ENCODE peak calls at places on chromosomes 12 and 14, in six cellular contexts. V is neural progenitor cell, R is H7, D is upper lobe of left lung, K is RWPE2, H is HCT116. P is an unnamed sample.

GRCh38 chr12:53660064-53660463 is 15.8 kb downstream of the ATP5MC2 start:
- DNase-seq in V (no peak), R (no peak), D (no peak), K (no peak), H (no peak), P (peak)

GRCh38 chr12:75908961-75909699 is 122.4 kb downstream of the PHLDA1 start:
- DNase-seq in V (no peak), R (no peak), D (peak), K (no peak), H (no peak), P (peak)

GRCh38 chr14:68507544-68508081 is 285.3 kb downstream of the ZFP36L1 start:
- DNase-seq in V (no peak), R (no peak), D (peak), K (no peak), H (no peak), P (no peak)

GRCh38 chr12:30019386-30020140 is 235.8 kb upstream of the TMTC1 start:
- DNase-seq in V (no peak), R (no peak), D (no peak), K (no peak), H (no peak), P (no peak)

GRCh38 chr14:61841145-61841544 is 78.9 kb downstream of the SNAPC1 start:
- DNase-seq in V (no peak), R (no peak), D (no peak), K (no peak), H (no peak), P (no peak)

GRCh38 chr14:93914278-93914677 is 12.9 kb upstream of the FAM181A start:
- DNase-seq in V (no peak), R (no peak), D (no peak), K (peak), H (no peak), P (no peak)

GRCh38 chr14:55301722-55302121 is 30.5 kb downstream of the FBXO34 start:
- DNase-seq in V (no peak), R (no peak), D (no peak), K (no peak), H (no peak), P (peak)

GRCh38 chr14:44589180-44589579 is 82.1 kb upstream of the FSCB start:
- DNase-seq in V (no peak), R (no peak), D (no peak), K (no peak), H (no peak), P (peak)

GRCh38 chr12:2169964-2170363 is 117.2 kb downstream of the CACNA1C start:
- DNase-seq in V (no peak), R (no peak), D (no peak), K (no peak), H (no peak), P (peak)

GRCh38 chr14:71995741-71996140 is 63.5 kb downstream of the RGS6 start:
- DNase-seq in V (no peak), R (no peak), D (no peak), K (no peak), H (no peak), P (no peak)

GRCh38 chr14:71996615-71997014 is 64.4 kb downstream of the RGS6 start:
- DNase-seq in V (no peak), R (no peak), D (no peak), K (no peak), H (no peak), P (no peak)

GRCh38 chr14:72000907-72001306 is 68.7 kb downstream of the RGS6 start:
- DNase-seq in V (no peak), R (no peak), D (no peak), K (no peak), H (no peak), P (no peak)
- H3K4me3 ChIP-seq in V (no peak), R (no peak), D (no peak), K (no peak), H (no peak), P (no peak)

GRCh38 chr14:24331731-24332093 is 3.2 kb downstream of the ADCY4 start:
- DNase-seq in V (no peak), R (peak), D (no peak), K (no peak), H (no peak), P (no peak)
- H3K4me3 ChIP-seq in V (no peak), R (peak), D (no peak), K (no peak), H (no peak), P (no peak)

GRCh38 chr12:6765634-6766581 is at the start of gene PTMS:
- DNase-seq in V (peak), R (peak), D (peak), K (peak), H (peak), P (peak)

GRCh38 chr12:6763380-6763779 is 2.8 kb upstream of the PTMS start:
- DNase-seq in V (no peak), R (no peak), D (no peak), K (no peak), H (no peak), P (no peak)

GRCh38 chr12:6764011-6764828 is 1.9 kb upstream of the PTMS start:
- DNase-seq in V (peak), R (peak), D (peak), K (peak), H (peak), P (peak)

GRCh38 chr12:6766651-6767300 is 613 bp downstream of the PTMS start:
- DNase-seq in V (peak), R (peak), D (peak), K (no peak), H (no peak), P (peak)

DNA sequence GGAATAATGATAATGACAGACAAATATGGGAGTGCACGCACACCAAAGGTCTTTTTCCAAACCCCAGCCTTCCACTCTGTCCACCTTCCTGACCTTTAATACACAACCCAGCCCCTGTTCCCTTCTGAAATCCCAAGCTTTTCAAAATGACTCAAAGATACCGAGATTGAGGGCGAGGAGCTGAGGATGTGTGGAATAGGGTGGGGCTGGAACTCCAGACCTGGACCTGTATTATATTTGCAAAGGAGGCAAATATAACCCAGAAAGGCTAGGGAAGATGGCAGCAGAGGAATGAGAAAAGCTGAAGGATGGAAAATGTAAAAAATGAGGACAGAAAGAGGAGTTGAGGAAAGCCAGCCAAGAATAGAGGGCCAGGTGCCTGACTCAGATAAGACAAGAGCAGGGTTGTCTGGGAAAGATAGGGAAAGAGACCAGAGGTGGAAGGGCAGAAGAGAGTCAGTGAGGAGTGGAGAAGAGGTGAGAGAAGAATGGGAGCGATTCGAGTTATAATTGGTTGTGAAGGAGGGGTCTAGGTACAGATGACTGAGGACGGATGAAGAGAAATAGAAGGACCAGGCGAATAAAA is 1.0 kb upstream of the PTMS start:
- DNase-seq in V (peak), R (no peak), D (no peak), K (no peak), H (no peak), P (no peak)
- H3K4me3 ChIP-seq in V (peak), R (peak), D (peak), K (peak), H (peak), P (peak)

GRCh38 chr12:50322196-50322595 is 38.9 kb upstream of the LIMA1 start:
- DNase-seq in V (no peak), R (no peak), D (no peak), K (no peak), H (no peak), P (no peak)

GRCh38 chr12:50325890-50326391 is 42.6 kb upstream of the LIMA1 start:
- DNase-seq in V (no peak), R (no peak), D (peak), K (no peak), H (no peak), P (peak)

DNA sequence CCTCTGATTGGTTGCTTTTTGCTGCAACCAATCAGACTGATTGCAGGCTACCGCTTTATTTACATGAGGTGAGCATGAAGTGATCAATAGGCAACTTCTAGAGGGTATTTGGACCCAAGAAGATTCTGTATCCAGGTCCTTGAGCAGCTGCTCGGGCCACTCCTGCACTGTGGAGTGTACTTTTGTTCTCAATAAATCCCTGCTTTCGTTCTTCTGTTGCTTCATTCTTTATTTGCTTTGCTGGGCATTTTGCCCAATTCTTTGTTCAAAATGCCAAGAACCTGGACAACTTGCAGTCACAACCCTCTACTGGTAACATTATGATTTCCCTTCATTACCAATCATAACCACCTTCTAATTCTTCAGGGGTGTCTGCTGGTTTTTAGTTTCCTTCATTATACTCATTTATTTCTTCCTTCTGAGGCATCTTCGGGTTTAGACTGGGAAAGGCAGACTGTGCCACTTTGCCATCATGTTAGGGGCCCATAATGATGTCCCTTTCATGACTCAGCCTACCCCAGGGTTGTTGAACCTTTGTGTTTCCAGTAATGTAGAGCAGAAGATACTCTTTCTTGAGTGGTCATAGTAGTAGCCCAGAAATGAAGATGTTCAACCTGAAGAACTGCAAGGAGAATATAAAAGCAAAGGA is 43.4 kb upstream of the LIMA1 start:
- DNase-seq in V (no peak), R (no peak), D (peak), K (no peak), H (no peak), P (peak)
- H3K4me3 ChIP-seq in V (no peak), R (no peak), D (no peak), K (no peak), H (no peak), P (no peak)